ENCODE peak calls at places on chromosomes 4 and X, in seven cellular contexts. E, J, V, C, O, N and U are unnamed samples.

GRCh38 chrX:118679290-118679689 is 48.1 kb upstream of the IL13RA1 start:
- DNase-seq in E (no peak), J (no peak), V (no peak), C (no peak), O (no peak), N (no peak), U (no peak)

GRCh38 chr4:19494958-19495357 is 756.7 kb upstream of the SLIT2 start:
- DNase-seq in E (no peak), J (no peak), V (no peak), C (peak), O (no peak), N (peak), U (no peak)

GRCh38 chrX:15242899-15243555 is 26.9 kb downstream of the ASB9 start:
- DNase-seq in E (no peak), J (peak), V (no peak), C (peak), O (no peak), N (peak), U (peak)

GRCh38 chr4:77465271-77465670 is 140.3 kb upstream of the CXCL13 start:
- DNase-seq in E (no peak), J (peak), V (no peak), C (peak), O (no peak), N (peak), U (peak)

GRCh38 chrX:151552721-151553120 is 10.8 kb upstream of the PASD1 start:
- DNase-seq in E (no peak), J (no peak), V (no peak), C (no peak), O (no peak), N (no peak), U (no peak)

GRCh38 chr4:16082038-16082423 is 1.8 kb downstream of the PROM1 start:
- DNase-seq in E (no peak), J (no peak), V (no peak), C (no peak), O (no peak), N (no peak), U (no peak)

GRCh38 chr4:168528131-168528949 is 31.5 kb downstream of the PALLD start:
- DNase-seq in E (no peak), J (peak), V (no peak), C (peak), O (no peak), N (peak), U (no peak)

GRCh38 chr4:183171484-183172267 is 72.6 kb downstream of the WWC2 start:
- DNase-seq in E (no peak), J (no peak), V (no peak), C (peak), O (no peak), N (no peak), U (no peak)

GRCh38 chrX:16427668-16428067 is 222.3 kb upstream of the S100G start:
- DNase-seq in E (no peak), J (no peak), V (no peak), C (no peak), O (no peak), N (no peak), U (no peak)

GRCh38 chr4:168488800-168489404 is 8.0 kb upstream of the PALLD start:
- DNase-seq in E (no peak), J (no peak), V (no peak), C (no peak), O (no peak), N (no peak), U (no peak)

GRCh38 chr4:98688416-98689290 is 30.2 kb upstream of the TSPAN5 start:
- DNase-seq in E (no peak), J (peak), V (no peak), C (peak), O (no peak), N (peak), U (peak)

GRCh38 chrX:85084770-85085393 is 81.2 kb downstream of the APOOL start:
- DNase-seq in E (no peak), J (peak), V (no peak), C (peak), O (no peak), N (peak), U (peak)

DNA sequence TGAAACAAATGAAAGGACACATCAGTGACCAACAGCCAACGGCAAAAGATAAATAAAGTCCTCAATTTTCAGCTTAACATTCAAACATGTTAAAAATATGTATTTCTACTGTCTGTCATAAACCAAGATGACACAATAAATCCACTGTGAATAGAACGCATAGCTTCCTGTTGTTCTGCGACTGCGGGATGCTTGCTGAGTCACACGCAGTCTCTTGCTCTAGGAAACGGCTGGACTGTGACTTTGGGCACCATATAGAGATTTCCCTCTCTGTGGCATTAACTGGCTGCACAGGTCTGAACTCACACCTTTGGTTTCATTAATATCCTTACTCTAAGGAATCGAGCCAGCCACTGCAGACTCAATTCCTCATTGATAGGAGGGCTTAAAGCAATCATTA is 8.5 kb downstream of the BEND4 start:
- DNase-seq in E (no peak), J (no peak), V (no peak), C (no peak), O (no peak), N (no peak), U (peak)
- H3K4me3 ChIP-seq in E (no peak), J (no peak), V (no peak), C (no peak), O (no peak), N (no peak), U (no peak)

DNA sequence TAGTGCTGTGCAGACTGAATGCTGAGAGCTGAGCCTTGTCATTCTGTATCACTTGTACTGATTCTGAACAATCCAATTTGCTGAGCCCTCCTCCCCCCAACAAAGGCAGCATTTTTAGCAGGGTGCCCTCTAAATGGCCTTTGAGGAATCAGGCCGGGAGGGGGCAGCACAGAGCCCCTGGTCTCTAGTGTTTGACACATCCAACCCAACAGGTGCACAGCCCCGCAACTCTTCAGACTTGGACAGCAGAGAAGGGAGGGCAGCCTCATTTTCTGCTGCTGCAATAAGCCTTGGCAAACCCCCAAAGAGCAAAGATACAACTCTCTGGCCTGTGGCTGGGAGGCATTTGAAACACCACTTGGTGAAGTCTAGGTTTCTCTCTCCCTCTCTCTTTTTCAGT is 3.4 kb downstream of the ATP1B4 start:
- DNase-seq in E (no peak), J (peak), V (peak), C (no peak), O (no peak), N (peak), U (peak)
- H3K4me3 ChIP-seq in E (no peak), J (no peak), V (no peak), C (no peak), O (no peak), N (no peak), U (no peak)

DNA sequence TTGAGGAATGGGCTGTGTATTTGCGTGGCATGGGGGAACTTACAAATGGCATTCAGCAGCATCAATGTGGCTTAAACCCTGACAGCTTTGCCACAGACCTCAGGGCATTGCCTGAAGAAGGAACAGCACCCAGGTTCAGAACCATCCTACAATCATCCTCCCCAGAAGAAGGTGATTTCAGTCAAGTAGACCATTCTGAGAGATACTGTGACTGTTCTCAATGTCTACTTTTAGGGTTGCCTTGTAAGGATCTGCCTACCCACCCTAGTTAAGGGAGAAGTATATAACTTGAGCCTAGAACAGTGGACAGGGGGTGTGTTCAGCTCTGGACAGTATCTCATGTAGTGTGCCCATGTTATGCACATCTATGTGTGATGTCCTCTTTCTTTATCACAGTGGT is 1.6 kb upstream of the FGF5 start:
- DNase-seq in E (no peak), J (no peak), V (no peak), C (no peak), O (no peak), N (no peak), U (no peak)
- H3K4me3 ChIP-seq in E (peak), J (peak), V (no peak), C (peak), O (no peak), N (no peak), U (no peak)

GRCh38 chr4:38137080-38137479 is 176.9 kb downstream of the PTTG2 start:
- DNase-seq in E (no peak), J (no peak), V (no peak), C (no peak), O (no peak), N (no peak), U (no peak)

GRCh38 chr4:38140643-38141203 is 180.5 kb downstream of the PTTG2 start:
- DNase-seq in E (no peak), J (no peak), V (no peak), C (no peak), O (no peak), N (no peak), U (no peak)

GRCh38 chr4:38136604-38137003 is 176.4 kb downstream of the PTTG2 start:
- DNase-seq in E (no peak), J (no peak), V (no peak), C (no peak), O (no peak), N (no peak), U (no peak)

GRCh38 chr4:38138363-38138762 is 178.2 kb downstream of the PTTG2 start:
- DNase-seq in E (no peak), J (no peak), V (no peak), C (no peak), O (no peak), N (no peak), U (no peak)

DNA sequence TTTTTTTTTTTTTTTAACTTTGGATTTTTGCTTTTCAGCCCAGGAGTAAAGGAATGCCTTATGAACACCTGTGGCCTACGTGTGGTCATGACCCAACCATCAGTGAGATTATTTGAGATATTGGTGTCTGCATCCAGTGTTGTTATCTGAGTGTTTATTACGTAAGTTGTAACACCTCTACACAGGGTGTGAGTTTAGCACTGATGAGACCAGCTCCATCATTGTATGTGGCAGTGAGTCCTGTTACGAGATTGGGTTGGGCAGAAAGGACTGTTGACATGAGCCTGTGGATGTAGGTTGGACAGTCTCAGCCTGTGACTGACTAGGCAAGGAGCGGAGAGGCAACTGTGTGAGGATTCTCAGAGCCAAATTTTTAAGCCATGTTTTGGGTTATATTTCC is 179.0 kb downstream of the PTTG2 start:
- DNase-seq in E (no peak), J (no peak), V (no peak), C (no peak), O (no peak), N (no peak), U (no peak)
- H3K4me3 ChIP-seq in E (no peak), J (no peak), V (no peak), C (no peak), O (no peak), N (no peak), U (no peak)

DNA sequence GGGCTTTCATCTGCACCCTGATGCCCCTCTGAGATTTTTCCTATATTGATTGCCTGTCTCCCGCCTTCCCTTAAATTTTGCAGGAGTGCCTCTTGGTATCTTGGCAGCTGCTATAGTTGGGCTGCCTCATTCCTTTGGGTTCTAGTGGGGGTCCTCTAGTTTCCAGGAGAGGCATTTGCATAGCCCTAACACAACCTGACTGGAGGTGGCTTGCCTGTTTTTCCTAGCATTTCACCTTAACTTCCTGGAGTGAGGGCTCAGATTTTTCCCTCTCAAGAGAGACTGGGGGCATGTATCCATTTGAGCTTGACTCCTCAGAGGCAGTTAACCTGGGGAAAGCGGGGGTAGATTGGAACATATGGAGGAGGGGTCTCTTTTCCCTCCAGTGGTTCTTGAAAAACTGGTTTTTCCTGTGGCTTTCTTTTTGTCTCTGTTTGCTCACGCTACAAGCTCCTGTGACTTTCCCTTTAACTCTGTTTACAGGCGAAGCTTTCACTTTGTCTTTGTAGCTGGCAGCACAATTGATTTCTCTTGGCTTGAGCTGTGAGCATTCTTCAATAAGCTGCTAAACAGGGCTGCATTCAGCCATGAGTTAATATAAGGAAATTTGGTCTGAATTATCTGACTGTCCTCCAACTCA is 45.9 kb downstream of the UGT2A3 start:
- DNase-seq in E (no peak), J (no peak), V (no peak), C (peak), O (no peak), N (peak), U (no peak)
- H3K4me3 ChIP-seq in E (peak), J (peak), V (peak), C (no peak), O (peak), N (no peak), U (no peak)

GRCh38 chr4:42881262-42881661 is 11.3 kb upstream of the GRXCR1 start:
- DNase-seq in E (no peak), J (no peak), V (no peak), C (no peak), O (no peak), N (no peak), U (no peak)
- H3K4me3 ChIP-seq in E (no peak), J (no peak), V (no peak), C (no peak), O (no peak), N (no peak), U (no peak)

GRCh38 chr4:97038146-97038516 is 1105.1 kb downstream of the STPG2 start:
- DNase-seq in E (no peak), J (no peak), V (no peak), C (no peak), O (no peak), N (no peak), U (no peak)
- H3K4me3 ChIP-seq in E (no peak), J (no peak), V (no peak), C (no peak), O (no peak), N (no peak), U (no peak)

DNA sequence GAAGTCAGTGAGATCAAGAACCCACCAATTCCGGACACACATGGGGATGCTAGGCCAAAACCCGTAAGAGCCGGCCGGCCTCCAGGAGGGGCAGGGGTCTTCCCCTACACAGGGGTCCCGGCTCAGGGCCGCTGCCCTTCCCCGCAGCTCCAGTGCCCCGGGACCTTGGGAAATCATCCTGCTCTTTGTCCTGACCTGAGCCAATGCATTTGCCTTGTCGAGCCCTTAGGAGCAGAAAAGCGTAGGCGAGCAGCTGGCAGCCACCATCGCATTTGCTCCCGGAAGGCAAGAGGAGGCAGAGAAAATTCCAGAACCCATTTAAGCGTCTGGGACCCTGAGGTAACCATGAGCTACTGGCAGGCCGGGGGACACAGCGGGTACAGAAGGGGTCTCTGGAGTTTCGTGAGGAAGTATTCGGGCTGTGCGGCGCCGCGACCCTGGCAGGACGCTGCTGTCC is 7.4 kb upstream of the TNIP2 start:
- DNase-seq in E (no peak), J (no peak), V (no peak), C (no peak), O (no peak), N (no peak), U (no peak)
- H3K4me3 ChIP-seq in E (peak), J (peak), V (peak), C (peak), O (peak), N (peak), U (no peak)

DNA sequence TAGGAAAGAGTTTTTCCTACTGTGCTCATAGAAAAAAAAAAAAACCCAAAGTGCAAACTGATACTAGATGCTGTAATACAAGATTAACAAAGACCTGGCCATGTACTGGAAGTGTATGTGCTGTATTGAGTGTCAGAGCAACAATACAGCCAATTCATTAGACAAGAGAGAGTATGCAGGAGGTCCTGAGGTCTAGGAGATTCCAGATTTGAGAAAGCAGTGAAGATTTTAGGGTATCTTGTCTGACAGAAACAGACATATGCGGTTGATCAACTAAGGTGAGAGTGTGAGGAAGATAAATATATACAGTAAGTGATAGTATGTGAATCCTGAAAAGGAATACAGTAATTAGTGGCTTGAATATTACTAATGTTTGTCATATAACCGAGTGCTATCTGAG is 3.0 kb downstream of the GPR174 start:
- DNase-seq in E (no peak), J (no peak), V (no peak), C (no peak), O (no peak), N (no peak), U (no peak)
- H3K4me3 ChIP-seq in E (no peak), J (no peak), V (no peak), C (no peak), O (no peak), N (no peak), U (no peak)

GRCh38 chr4:41880840-41881831 is 54.1 kb upstream of the TMEM33 start:
- DNase-seq in E (no peak), J (peak), V (no peak), C (no peak), O (no peak), N (no peak), U (no peak)
- H3K4me3 ChIP-seq in E (peak), J (peak), V (peak), C (no peak), O (peak), N (peak), U (no peak)